ENCODE peak calls at places on chromosome 3, in seven cellular contexts. One of them, this sample, is unnamed.

GRCh38 chr3:52197842-52198625 is at the start of gene ALAS1:
- DNase-seq in IMR-90: peak; percentile 82
- DNase-seq in fibroblast of pulmonary artery: peak; percentile 86
- DNase-seq in stomach: peak; percentile 96
- DNase-seq in heart left ventricle: peak; percentile 96
- DNase-seq in activated naive CD8-positive, alpha-beta T cell treated with anti-CD3 and anti-CD28 coated beads, Interleukin-2, amount 50 U/mL, for 24 hours: peak; percentile 97
- DNase-seq in iPS-NIHi11: peak; percentile 99
- DNase-seq in this sample: peak; percentile 88

GRCh38 chr3:54361884-54362283 is 239.5 kb downstream of the CACNA2D3 start:
- DNase-seq in IMR-90: no peak
- DNase-seq in fibroblast of pulmonary artery: no peak
- DNase-seq in stomach: no peak
- DNase-seq in heart left ventricle: no peak
- DNase-seq in activated naive CD8-positive, alpha-beta T cell treated with anti-CD3 and anti-CD28 coated beads, Interleukin-2, amount 50 U/mL, for 24 hours: no peak
- DNase-seq in iPS-NIHi11: no peak
- DNase-seq in this sample: no peak

GRCh38 chr3:175146258-175146657 is 287.1 kb downstream of the NAALADL2 start:
- DNase-seq in IMR-90: peak; percentile 56
- DNase-seq in fibroblast of pulmonary artery: peak; percentile 53
- DNase-seq in stomach: no peak
- DNase-seq in heart left ventricle: no peak
- DNase-seq in activated naive CD8-positive, alpha-beta T cell treated with anti-CD3 and anti-CD28 coated beads, Interleukin-2, amount 50 U/mL, for 24 hours: no peak
- DNase-seq in iPS-NIHi11: no peak
- DNase-seq in this sample: peak; percentile 41

GRCh38 chr3:128545120-128545752 is 52.2 kb upstream of the GATA2 start:
- DNase-seq in IMR-90: no peak
- DNase-seq in fibroblast of pulmonary artery: no peak
- DNase-seq in stomach: no peak
- DNase-seq in heart left ventricle: no peak
- DNase-seq in activated naive CD8-positive, alpha-beta T cell treated with anti-CD3 and anti-CD28 coated beads, Interleukin-2, amount 50 U/mL, for 24 hours: no peak
- DNase-seq in iPS-NIHi11: no peak
- DNase-seq in this sample: no peak

GRCh38 chr3:37793889-37794591 is 67.6 kb upstream of the CTDSPL start:
- DNase-seq in IMR-90: no peak
- DNase-seq in fibroblast of pulmonary artery: no peak
- DNase-seq in stomach: no peak
- DNase-seq in heart left ventricle: no peak
- DNase-seq in activated naive CD8-positive, alpha-beta T cell treated with anti-CD3 and anti-CD28 coated beads, Interleukin-2, amount 50 U/mL, for 24 hours: no peak
- DNase-seq in iPS-NIHi11: no peak
- DNase-seq in this sample: no peak

GRCh38 chr3:36678216-36679013 is 85.9 kb downstream of the DCLK3 start:
- DNase-seq in IMR-90: peak; percentile 82
- DNase-seq in fibroblast of pulmonary artery: peak; percentile 49
- DNase-seq in stomach: no peak
- DNase-seq in heart left ventricle: no peak
- DNase-seq in activated naive CD8-positive, alpha-beta T cell treated with anti-CD3 and anti-CD28 coated beads, Interleukin-2, amount 50 U/mL, for 24 hours: no peak
- DNase-seq in iPS-NIHi11: no peak
- DNase-seq in this sample: peak; percentile 62

GRCh38 chr3:62246094-62246493 is 127.3 kb downstream of the FEZF2 start:
- DNase-seq in IMR-90: no peak
- DNase-seq in fibroblast of pulmonary artery: no peak
- DNase-seq in stomach: no peak
- DNase-seq in heart left ventricle: no peak
- DNase-seq in activated naive CD8-positive, alpha-beta T cell treated with anti-CD3 and anti-CD28 coated beads, Interleukin-2, amount 50 U/mL, for 24 hours: no peak
- DNase-seq in iPS-NIHi11: no peak
- DNase-seq in this sample: no peak

GRCh38 chr3:52495777-52496602 is 852 bp downstream of the STAB1 start:
- DNase-seq in IMR-90: peak; percentile 43
- DNase-seq in fibroblast of pulmonary artery: peak; percentile 52
- DNase-seq in stomach: no peak
- DNase-seq in heart left ventricle: no peak
- DNase-seq in activated naive CD8-positive, alpha-beta T cell treated with anti-CD3 and anti-CD28 coated beads, Interleukin-2, amount 50 U/mL, for 24 hours: no peak
- DNase-seq in iPS-NIHi11: no peak
- DNase-seq in this sample: peak; percentile 30

GRCh38 chr3:82448320-82448719 is 686.9 kb upstream of the GBE1 start:
- DNase-seq in IMR-90: no peak
- DNase-seq in fibroblast of pulmonary artery: no peak
- DNase-seq in stomach: no peak
- DNase-seq in heart left ventricle: no peak
- DNase-seq in activated naive CD8-positive, alpha-beta T cell treated with anti-CD3 and anti-CD28 coated beads, Interleukin-2, amount 50 U/mL, for 24 hours: no peak
- DNase-seq in iPS-NIHi11: no peak
- DNase-seq in this sample: no peak

GRCh38 chr3:22117751-22118346 is 366.8 kb upstream of the ZNF385D start:
- DNase-seq in IMR-90: peak; percentile 62
- DNase-seq in fibroblast of pulmonary artery: peak; percentile 75
- DNase-seq in stomach: no peak
- DNase-seq in heart left ventricle: no peak
- DNase-seq in activated naive CD8-positive, alpha-beta T cell treated with anti-CD3 and anti-CD28 coated beads, Interleukin-2, amount 50 U/mL, for 24 hours: no peak
- DNase-seq in iPS-NIHi11: peak; percentile 21
- DNase-seq in this sample: peak; percentile 76

GRCh38 chr3:160758929-160759577 is 3.0 kb downstream of the PPM1L start:
- DNase-seq in IMR-90: no peak
- DNase-seq in fibroblast of pulmonary artery: no peak
- DNase-seq in stomach: no peak
- DNase-seq in heart left ventricle: no peak
- DNase-seq in activated naive CD8-positive, alpha-beta T cell treated with anti-CD3 and anti-CD28 coated beads, Interleukin-2, amount 50 U/mL, for 24 hours: no peak
- DNase-seq in iPS-NIHi11: no peak
- DNase-seq in this sample: no peak

GRCh38 chr3:187665764-187666402 is 4.3 kb downstream of the SST start:
- DNase-seq in IMR-90: no peak
- DNase-seq in fibroblast of pulmonary artery: no peak
- DNase-seq in stomach: no peak
- DNase-seq in heart left ventricle: no peak
- DNase-seq in activated naive CD8-positive, alpha-beta T cell treated with anti-CD3 and anti-CD28 coated beads, Interleukin-2, amount 50 U/mL, for 24 hours: no peak
- DNase-seq in iPS-NIHi11: no peak
- DNase-seq in this sample: no peak